ENCODE peak calls at places on chromosome 14, in nine cellular contexts. S is HCT116; R is effector memory CD4-positive, alpha-beta T cell; W is gastrocnemius medialis; T is neuronal stem cell; Y is body of pancreas; F is uterus; P is adrenal gland; G is SK-N-SH. C is an unnamed sample. For H3K4me1, the result is how much of the 10 kb centered on the place peaks cover.

GRCh38 chr14:54106802-54107377 is 150.3 kb upstream of the BMP4 start:
- DNase-seq in W (no peak), S (no peak), G (no peak), F (no peak), R (no peak), P (peak), Y (peak), T (peak), C (peak)

GRCh38 chr14:52473557-52473956 is 78.7 kb downstream of the TXNDC16 start:
- DNase-seq in P (no peak), R (no peak), W (no peak), Y (no peak), G (peak), T (no peak), S (peak), F (no peak), C (no peak)

GRCh38 chr14:78863143-78863542 is 693.0 kb downstream of the NRXN3 start:
- DNase-seq in Y (no peak), F (no peak), T (peak), R (no peak), W (no peak), G (no peak), P (no peak), S (no peak), C (no peak)

GRCh38 chr14:71967709-71968108 is 35.5 kb downstream of the RGS6 start:
- DNase-seq in R (no peak), F (no peak), G (no peak), W (no peak), S (no peak), T (no peak), P (no peak), Y (no peak), C (no peak)

GRCh38 chr14:77603654-77604270 is 12.7 kb downstream of the SPTLC2 start:
- DNase-seq in S (no peak), F (peak), W (no peak), R (no peak), T (no peak), Y (no peak), G (peak), P (no peak), C (no peak)

GRCh38 chr14:28678887-28679286 is 87.7 kb upstream of the FOXG1 start:
- DNase-seq in P (no peak), F (no peak), W (no peak), Y (no peak), R (no peak), G (no peak), S (no peak), T (no peak), C (no peak)

GRCh38 chr14:83294941-83295340 is 1761.3 kb upstream of the SEL1L start:
- DNase-seq in W (no peak), G (no peak), P (no peak), F (no peak), Y (no peak), T (no peak), R (no peak), S (no peak), C (no peak)

GRCh38 chr14:105414456-105415371 is 4.9 kb upstream of the MTA1 start:
- DNase-seq in Y (peak), G (peak), P (peak), R (peak), W (peak), F (peak), T (peak), S (no peak), C (peak)

GRCh38 chr14:65631040-65631439 is 218.5 kb downstream of the FUT8 start:
- DNase-seq in T (no peak), W (no peak), P (no peak), G (no peak), R (no peak), S (no peak), Y (no peak), F (no peak), C (no peak)

DNA sequence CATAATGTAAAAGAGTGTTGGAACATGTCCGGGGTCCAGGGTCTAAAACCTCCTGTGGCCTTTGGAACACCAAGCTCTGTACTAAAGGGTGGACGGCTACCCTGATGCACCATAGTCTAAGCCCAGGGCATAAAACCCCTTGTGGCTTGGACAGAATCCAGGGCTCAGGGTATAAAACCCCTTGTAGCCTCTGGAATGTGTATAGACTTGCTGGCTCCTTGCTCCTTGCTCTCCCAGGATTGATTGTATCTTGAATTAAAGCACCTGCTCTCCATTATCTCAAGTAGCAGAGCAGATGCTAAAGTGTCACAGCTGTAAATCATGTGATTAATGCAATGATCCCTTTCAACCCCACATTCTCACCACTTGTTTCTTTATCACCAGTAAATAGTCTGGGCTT is 556.5 kb downstream of the LRFN5 start:
- DNase-seq in F (no peak), T (no peak), R (no peak), S (no peak), W (no peak), G (no peak), Y (no peak), P (no peak), C (no peak)
- H3K4me1 ChIP-seq in F (under half), T (under half), R (under half), S (under half), W (under half), G (under half), Y (under half), P (under half), C (under half)

GRCh38 chr14:63480599-63480998 is 62.6 kb downstream of the PPP2R5E start:
- DNase-seq in P (no peak), W (no peak), T (no peak), R (no peak), S (no peak), Y (no peak), G (no peak), F (no peak), C (no peak)
- H3K4me1 ChIP-seq in P (under half), W (under half), T (under half), R (under half), S (under half), Y (under half), G (under half), F (under half), C (under half)

DNA sequence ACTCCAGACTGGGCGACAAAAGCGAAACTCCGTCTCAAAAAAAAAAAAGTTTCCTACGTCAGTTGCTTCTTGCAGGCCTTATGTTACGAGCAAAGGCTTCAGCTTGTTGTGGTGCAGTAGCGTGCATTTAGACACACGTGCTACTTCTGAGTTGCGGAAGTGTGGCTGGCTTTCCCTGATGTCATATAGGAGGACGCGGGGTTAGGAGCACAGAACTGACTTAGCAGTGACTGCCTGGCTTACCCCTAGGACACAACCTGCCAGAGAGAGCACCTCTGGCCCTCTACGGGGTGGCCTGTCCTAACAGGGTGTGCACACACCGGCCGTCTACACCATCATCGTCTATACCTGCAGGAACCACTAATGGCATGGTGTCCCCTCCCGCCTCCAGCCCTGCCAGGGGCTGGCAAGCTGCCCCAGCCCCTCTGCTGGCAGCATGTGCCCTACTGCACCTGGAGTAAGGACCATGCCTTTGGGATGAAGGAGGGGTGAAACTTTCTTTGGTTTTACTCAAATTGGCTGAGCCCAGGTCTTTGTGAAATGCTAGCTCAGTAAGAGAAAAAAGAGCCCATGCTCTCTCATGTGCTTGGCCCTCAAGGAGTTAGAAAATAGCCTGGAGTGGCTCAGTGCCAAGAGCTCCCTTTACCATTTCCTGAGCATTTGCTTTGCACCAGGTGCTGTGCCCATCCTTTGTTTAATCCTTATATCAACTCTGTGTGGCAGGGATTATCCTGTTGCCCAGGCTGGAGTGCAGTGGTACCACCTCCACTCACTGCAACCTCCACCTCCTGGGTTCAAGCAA is 1.7 kb upstream of the GPR68 start:
- DNase-seq in G (no peak), Y (no peak), F (no peak), P (no peak), S (no peak), R (peak), W (no peak), T (no peak), C (no peak)
- H3K4me1 ChIP-seq in G (half or more), Y (under half), F (under half), P (under half), S (under half), R (half or more), W (under half), T (under half), C (under half)

GRCh38 chr14:61591862-61592261 is 103.5 kb upstream of the HIF1A start:
- DNase-seq in T (no peak), R (no peak), S (no peak), G (no peak), F (no peak), Y (no peak), W (no peak), P (no peak), C (no peak)
- H3K4me1 ChIP-seq in T (under half), R (under half), S (under half), G (under half), F (under half), Y (under half), W (under half), P (under half), C (under half)

GRCh38 chr14:97218713-97219355 is 421.7 kb downstream of the VRK1 start:
- DNase-seq in F (no peak), T (peak), W (no peak), P (peak), R (no peak), S (no peak), G (peak), Y (no peak), C (no peak)

GRCh38 chr14:97218336-97218712 is 421.1 kb downstream of the VRK1 start:
- DNase-seq in F (no peak), T (no peak), G (no peak), W (no peak), S (no peak), R (no peak), Y (no peak), P (no peak), C (no peak)

GRCh38 chr14:97224016-97224415 is 426.8 kb downstream of the VRK1 start:
- DNase-seq in G (no peak), W (no peak), P (no peak), T (no peak), S (no peak), F (no peak), Y (no peak), R (no peak), C (no peak)

GRCh38 chr14:97219356-97220017 is 422.3 kb downstream of the VRK1 start:
- DNase-seq in F (no peak), P (no peak), Y (no peak), R (no peak), G (peak), S (no peak), W (no peak), T (no peak), C (no peak)

GRCh38 chr14:97221572-97221971 is 424.4 kb downstream of the VRK1 start:
- DNase-seq in R (no peak), F (no peak), T (no peak), W (no peak), G (no peak), P (no peak), Y (no peak), S (no peak), C (no peak)
- H3K4me1 ChIP-seq in R (under half), F (under half), T (under half), W (under half), G (under half), P (under half), Y (under half), S (under half), C (under half)

DNA sequence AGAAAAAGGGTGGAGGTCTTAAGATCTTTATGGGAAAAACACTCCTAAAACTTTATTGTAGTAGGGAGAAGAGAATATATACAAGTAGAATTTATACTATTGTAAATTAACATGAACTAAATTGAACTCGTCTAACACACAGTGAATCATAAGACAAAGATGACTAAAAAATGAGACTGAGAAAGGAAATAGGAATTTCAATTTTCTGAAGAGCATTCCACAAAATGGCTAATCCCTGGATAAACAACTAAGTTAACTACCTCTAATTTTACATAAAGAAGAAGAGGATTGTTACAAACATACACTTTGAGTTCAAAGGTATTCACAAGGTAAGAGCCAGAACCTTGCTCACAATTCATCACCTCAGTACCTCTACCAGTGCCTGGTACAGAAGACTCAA is 2.0 kb downstream of the MAP4K5 start:
- DNase-seq in S (no peak), G (no peak), Y (no peak), R (no peak), W (no peak), F (no peak), P (no peak), T (no peak), C (no peak)
- H3K4me1 ChIP-seq in S (under half), G (under half), Y (under half), R (under half), W (under half), F (under half), P (under half), T (under half), C (under half)